ENCODE peak calls at places on chromosomes 6 and 20, in five cellular contexts. E, U, H, L and R are unnamed samples.

GRCh38 chr20:36585410-36586125 is 12.2 kb downstream of the TGIF2 start:
- DNase-seq in E (peak; percentile 95), U (no peak), H (peak; percentile 97), L (no peak), R (no peak)

GRCh38 chr6:41733707-41734665 is 1.4 kb downstream of the TFEB start:
- DNase-seq in E (peak; percentile 80), U (peak; percentile 92), H (peak; percentile 86), L (peak; percentile 69), R (peak; percentile 93)

GRCh38 chr20:57746832-57747404 is 37.1 kb upstream of the PMEPA1 start:
- DNase-seq in E (no peak), U (no peak), H (no peak), L (no peak), R (no peak)

GRCh38 chr6:73739097-73739496 is 43.1 kb downstream of the CD109 start:
- DNase-seq in E (peak; percentile 23), U (peak; percentile 64), H (peak; percentile 84), L (peak; percentile 75), R (peak; percentile 78)

GRCh38 chr20:2237059-2237458 is 58.7 kb upstream of the TGM3 start:
- DNase-seq in E (peak; percentile 97), U (no peak), H (peak; percentile 13), L (no peak), R (peak; percentile 27)

GRCh38 chr6:134002821-134003220 is 49.6 kb downstream of the SLC2A12 start:
- DNase-seq in E (peak; percentile 66), U (no peak), H (no peak), L (no peak), R (no peak)

GRCh38 chr20:24546232-24546892 is 76.9 kb downstream of the SYNDIG1 start:
- DNase-seq in E (no peak), U (no peak), H (no peak), L (no peak), R (no peak)

GRCh38 chr6:127120109-127120786 is 1.8 kb downstream of the RSPO3 start:
- DNase-seq in E (no peak), U (no peak), H (peak; percentile 49), L (no peak), R (peak; percentile 18)

GRCh38 chr6:149867876-149868640 is 3.9 kb upstream of the LRP11 start:
- DNase-seq in E (peak; percentile 77), U (no peak), H (peak; percentile 91), L (no peak), R (no peak)

GRCh38 chr20:39885975-39886649 is 802.9 kb downstream of the MAFB start:
- DNase-seq in E (peak; percentile 61), U (peak; percentile 41), H (peak; percentile 94), L (peak; percentile 40), R (peak; percentile 81)

GRCh38 chr6:89145962-89146747 is at the start of gene PM20D2:
- DNase-seq in E (peak; percentile 68), U (peak; percentile 86), H (peak; percentile 72), L (peak; percentile 56), R (peak; percentile 83)

GRCh38 chr20:50980851-50981713 is 22.5 kb downstream of the MOCS3 start:
- DNase-seq in E (peak; percentile 52), U (peak; percentile 78), H (peak; percentile 89), L (peak; percentile 72), R (peak; percentile 89)

GRCh38 chr6:63745784-63746183 is 110.2 kb downstream of the PHF3 start:
- DNase-seq in E (no peak), U (no peak), H (no peak), L (no peak), R (no peak)

GRCh38 chr6:14059791-14060436 is 57.7 kb upstream of the CD83 start:
- DNase-seq in E (peak; percentile 79), U (no peak), H (no peak), L (no peak), R (no peak)

GRCh38 chr6:47034421-47034820 is 7.7 kb downstream of the ADGRF1 start:
- DNase-seq in E (peak; percentile 33), U (no peak), H (no peak), L (no peak), R (no peak)

GRCh38 chr6:162960674-162961457 is 233.1 kb downstream of the PACRG start:
- DNase-seq in E (no peak), U (no peak), H (no peak), L (no peak), R (no peak)

GRCh38 chr6:162962093-162962492 is 234.3 kb downstream of the PACRG start:
- DNase-seq in E (no peak), U (no peak), H (no peak), L (no peak), R (no peak)

GRCh38 chr6:162964703-162965140 is 236.9 kb downstream of the PACRG start:
- DNase-seq in E (no peak), U (no peak), H (no peak), L (no peak), R (peak; percentile 62)

GRCh38 chr6:162965366-162965765 is 237.6 kb downstream of the PACRG start:
- DNase-seq in E (no peak), U (no peak), H (no peak), L (peak; percentile 65), R (no peak)

DNA sequence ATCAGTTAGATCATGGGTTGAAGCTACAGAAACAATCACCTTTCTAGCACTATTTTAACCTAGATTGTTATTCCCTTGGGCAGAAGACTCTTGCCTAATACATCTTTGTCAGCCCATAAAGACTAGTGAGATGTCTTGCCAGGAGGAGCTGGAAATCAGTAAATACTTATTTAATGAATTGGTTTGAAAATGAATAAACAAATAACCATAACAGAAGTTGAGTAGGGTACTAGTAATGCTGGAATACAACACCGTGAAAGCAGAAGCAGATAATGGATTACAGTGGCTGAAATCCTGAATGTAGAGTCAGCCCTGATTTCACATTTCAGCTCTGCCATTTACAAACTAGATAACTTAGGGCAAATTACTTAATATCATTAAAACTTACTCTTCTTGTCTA is 236.1 kb downstream of the PACRG start:
- DNase-seq in E (no peak), U (no peak), H (no peak), L (no peak), R (no peak)
- H3K4me2 ChIP-seq in E (no peak overlapping the region), U (no peak overlapping the region), H (no peak overlapping the region), L (no peak overlapping the region), R (no peak overlapping the region)

GRCh38 chr6:98838027-98838426 is 3.7 kb downstream of the POU3F2 start:
- DNase-seq in E (no peak), U (no peak), H (no peak), L (no peak), R (no peak)

GRCh38 chr6:98835149-98836024 is 1.0 kb downstream of the POU3F2 start:
- DNase-seq in E (no peak), U (no peak), H (peak; percentile 61), L (peak; percentile 54), R (peak; percentile 27)

GRCh38 chr6:98839788-98840361 is 5.5 kb downstream of the POU3F2 start:
- DNase-seq in E (no peak), U (no peak), H (peak; percentile 60), L (peak; percentile 33), R (peak; percentile 37)

GRCh38 chr6:98836025-98836961 is 1.9 kb downstream of the POU3F2 start:
- DNase-seq in E (no peak), U (no peak), H (peak; percentile 82), L (no peak), R (no peak)

GRCh38 chr6:98836962-98837944 is 2.9 kb downstream of the POU3F2 start:
- DNase-seq in E (no peak), U (no peak), H (no peak), L (peak; percentile 23), R (no peak)
- H3K4me2 ChIP-seq in E (no peak overlapping the region), U (no peak overlapping the region), H (peak overlapping the region; percentile 79), L (peak overlapping the region; percentile 71), R (no peak overlapping the region)

DNA sequence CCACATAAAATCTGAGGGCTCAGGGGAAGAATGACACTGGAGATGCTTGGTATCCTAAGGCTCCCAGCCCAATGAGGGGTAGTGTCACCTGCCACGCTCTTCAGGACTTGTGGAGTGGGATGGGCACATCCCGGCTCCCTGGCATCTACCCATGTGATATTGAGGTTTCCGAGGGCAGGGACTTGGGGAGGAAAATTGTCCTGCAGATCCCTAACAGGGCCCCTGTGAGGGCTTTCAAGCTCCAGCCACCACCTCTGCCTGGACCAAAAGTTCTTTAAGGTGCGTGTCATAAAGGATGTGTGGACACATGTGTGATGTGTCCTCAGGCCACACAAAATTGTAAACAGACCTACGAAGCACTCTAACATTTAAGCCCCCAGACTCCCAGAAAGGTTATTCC is 2.5 kb downstream of the SCML4 start:
- DNase-seq in E (no peak), U (no peak), H (no peak), L (no peak), R (no peak)
- H3K4me2 ChIP-seq in E (no peak overlapping the region), U (peak overlapping the region; percentile 74), H (no peak overlapping the region), L (no peak overlapping the region), R (no peak overlapping the region)

DNA sequence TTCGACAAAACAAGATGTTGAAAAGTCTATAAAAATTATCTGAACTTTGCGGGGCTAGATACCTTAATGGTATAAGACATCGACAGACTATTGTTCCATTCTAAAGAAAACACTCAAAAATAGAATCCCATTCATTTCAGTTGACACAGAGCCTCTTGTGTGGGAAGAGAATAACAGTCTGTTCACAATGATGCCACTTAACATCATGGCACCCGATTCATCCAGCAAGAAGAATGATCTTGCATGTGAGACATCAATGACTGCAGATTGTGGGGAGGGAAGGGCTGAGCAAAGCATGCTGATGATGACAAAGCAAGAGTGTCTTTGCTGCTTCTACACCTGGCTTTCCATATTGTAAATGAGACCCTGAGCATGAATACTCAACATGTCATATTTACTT is 49.7 kb upstream of the ARMH2 start:
- DNase-seq in E (no peak), U (no peak), H (no peak), L (no peak), R (no peak)
- H3K4me2 ChIP-seq in E (no peak overlapping the region), U (no peak overlapping the region), H (no peak overlapping the region), L (no peak overlapping the region), R (no peak overlapping the region)

GRCh38 chr6:19734519-19734918 is 102.7 kb upstream of the ID4 start:
- DNase-seq in E (no peak), U (no peak), H (peak; percentile 42), L (peak; percentile 58), R (no peak)
- H3K4me2 ChIP-seq in E (no peak overlapping the region), U (no peak overlapping the region), H (peak overlapping the region; percentile 3), L (no peak overlapping the region), R (no peak overlapping the region)